ENCODE peak calls at places on chromosomes 3 and 15, in eight cellular contexts. U is germinal center; Z is left kidney; L is NCI-H2081 treated with DMSO at 0.1 percent for 48 hours; E is astrocyte of the spinal cord; M is glutamatergic neuron; T is pons; G is activated naive CD4-positive, alpha-beta T cell treated with anti-CD3 and anti-CD28 coated beads for 36 hours. Q is an unnamed sample.

GRCh38 chr15:70912187-70912586 is 19.6 kb downstream of the LRRC49 start:
- DNase-seq in U (no peak), Z (no peak), L (no peak), E (no peak), M (no peak), T (no peak), G (no peak), Q (no peak)

GRCh38 chr3:55061619-55062018 is 133.8 kb upstream of the LRTM1 start:
- DNase-seq in U (no peak), Z (no peak), L (no peak), E (peak), M (no peak), T (no peak), G (no peak), Q (no peak)

GRCh38 chr15:90423920-90424319 is 35.9 kb downstream of the IQGAP1 start:
- DNase-seq in U (no peak), Z (no peak), L (no peak), E (no peak), M (no peak), T (no peak), G (no peak), Q (no peak)

GRCh38 chr3:197761784-197762183 is 12.1 kb downstream of the FYTTD1 start:
- DNase-seq in U (no peak), Z (no peak), L (no peak), E (no peak), M (no peak), T (no peak), G (no peak), Q (no peak)

GRCh38 chr15:56040081-56041035 is 46.9 kb upstream of the NEDD4 start:
- DNase-seq in U (no peak), Z (peak), L (no peak), E (peak), M (no peak), T (no peak), G (peak), Q (no peak)

GRCh38 chr3:171704002-171704401 is 106.3 kb downstream of the PLD1 start:
- DNase-seq in U (peak), Z (peak), L (no peak), E (peak), M (no peak), T (peak), G (peak), Q (peak)

GRCh38 chr3:121018917-121019321 is 110.9 kb downstream of the STXBP5L start:
- DNase-seq in U (no peak), Z (no peak), L (no peak), E (no peak), M (no peak), T (no peak), G (no peak), Q (no peak)

GRCh38 chr3:77320514-77320913 is 280.6 kb downstream of the ROBO2 start:
- DNase-seq in U (no peak), Z (peak), L (no peak), E (peak), M (no peak), T (no peak), G (no peak), Q (no peak)

GRCh38 chr3:139588450-139588849 is 48.9 kb upstream of the RBP1 start:
- DNase-seq in U (no peak), Z (peak), L (no peak), E (no peak), M (peak), T (no peak), G (peak), Q (no peak)

GRCh38 chr15:89342840-89343239 is 8.2 kb upstream of the POLG start:
- DNase-seq in U (no peak), Z (no peak), L (no peak), E (no peak), M (no peak), T (no peak), G (no peak), Q (no peak)

GRCh38 chr3:173622156-173622555 is 224.6 kb downstream of the NLGN1 start:
- DNase-seq in U (no peak), Z (no peak), L (no peak), E (peak), M (no peak), T (peak), G (no peak), Q (no peak)

GRCh38 chr3:157201648-157202278 is 41.8 kb upstream of the CCNL1 start:
- DNase-seq in U (peak), Z (peak), L (peak), E (peak), M (no peak), T (peak), G (no peak), Q (peak)

GRCh38 chr3:170712336-170712735 is 126.5 kb upstream of the SLC7A14 start:
- DNase-seq in U (no peak), Z (no peak), L (no peak), E (no peak), M (no peak), T (no peak), G (no peak), Q (no peak)

GRCh38 chr15:82934100-82934880 is 18.2 kb downstream of the HOMER2 start:
- DNase-seq in U (no peak), Z (no peak), L (no peak), E (no peak), M (no peak), T (no peak), G (no peak), Q (no peak)

GRCh38 chr3:60954049-60954448 is 297.2 kb downstream of the FHIT start:
- DNase-seq in U (no peak), Z (peak), L (no peak), E (peak), M (no peak), T (no peak), G (no peak), Q (no peak)

GRCh38 chr3:169686874-169687273 is 23.4 kb upstream of the MECOM start:
- DNase-seq in U (no peak), Z (no peak), L (no peak), E (no peak), M (no peak), T (no peak), G (no peak), Q (no peak)

GRCh38 chr3:37290551-37290950 is 116.2 kb upstream of the LRRFIP2 start:
- DNase-seq in U (no peak), Z (no peak), L (no peak), E (peak), M (no peak), T (no peak), G (no peak), Q (no peak)

GRCh38 chr3:22555753-22556152 is 647.4 kb upstream of the UBE2E2 start:
- DNase-seq in U (no peak), Z (no peak), L (no peak), E (no peak), M (no peak), T (no peak), G (no peak), Q (no peak)

GRCh38 chr15:44075535-44075934 is 119.5 kb downstream of the FRMD5 start:
- DNase-seq in U (no peak), Z (no peak), L (no peak), E (peak), M (no peak), T (no peak), G (no peak), Q (no peak)